ENCODE peak calls at places on chromosomes 3 and 15, in ten cellular contexts. B is brain microvascular endothelial cell, I is coronary artery, O is stomach, V is WERI-Rb-1, X is Panc1, T is prostate gland, Z is endodermal cell, F is AG04449, N is IMR-90. P is an unnamed sample.

GRCh38 chr15:92882697-92883642 is 17.2 kb upstream of the CHD2 start:
- DNase-seq in X (no peak), V (no peak), F (no peak), O (no peak), T (no peak), Z (no peak), N (no peak), I (no peak), B (no peak), P (no peak)

GRCh38 chr3:31485206-31485605 is 47.5 kb upstream of the STT3B start:
- DNase-seq in I (no peak), B (no peak), F (no peak), N (no peak), O (no peak), T (no peak), X (no peak), V (no peak), Z (no peak), P (no peak)

GRCh38 chr15:95988574-95988887 is 342.0 kb upstream of the NR2F2 start:
- DNase-seq in T (no peak), X (no peak), B (peak; percentile 9), N (peak; percentile 50), Z (no peak), O (peak; percentile 59), F (no peak), I (no peak), V (no peak), P (no peak)

GRCh38 chr3:121989943-121990342 is 32.1 kb downstream of the ILDR1 start:
- DNase-seq in B (no peak), X (no peak), V (no peak), Z (peak; percentile 66), T (no peak), N (no peak), I (no peak), O (no peak), F (no peak), P (no peak)

GRCh38 chr15:42349178-42349577 is 10.1 kb upstream of the CAPN3 start:
- DNase-seq in Z (no peak), V (no peak), X (no peak), F (peak; percentile 23), B (peak; percentile 35), N (peak; percentile 65), O (no peak), T (no peak), I (no peak), P (no peak)

GRCh38 chr15:31275331-31276262 is 51.0 kb upstream of the KLF13 start:
- DNase-seq in V (no peak), X (no peak), Z (no peak), F (no peak), B (no peak), O (peak; percentile 25), T (peak; percentile 3), I (peak; percentile 64), N (no peak), P (no peak)

GRCh38 chr3:69770976-69771634 is 31.8 kb downstream of the MITF start:
- DNase-seq in T (no peak), F (no peak), V (no peak), B (no peak), N (peak; percentile 87), I (no peak), Z (no peak), X (peak; percentile 82), O (no peak), P (no peak)

GRCh38 chr3:71064288-71064975 is 519.1 kb downstream of the FOXP1 start:
- DNase-seq in N (peak; percentile 68), I (peak; percentile 87), O (peak; percentile 57), Z (peak; percentile 82), F (no peak), T (peak; percentile 39), B (peak; percentile 41), X (no peak), V (peak; percentile 9), P (no peak)

GRCh38 chr3:176469694-176470205 is 727.5 kb downstream of the TBL1XR1 start:
- DNase-seq in I (no peak), B (peak; percentile 0), X (no peak), F (peak; percentile 9), O (no peak), N (no peak), V (no peak), T (no peak), Z (no peak), P (no peak)

GRCh38 chr15:85748176-85748575 is 46.5 kb downstream of the KLHL25 start:
- DNase-seq in N (no peak), I (peak; percentile 60), B (no peak), F (no peak), O (peak; percentile 17), Z (peak; percentile 32), T (no peak), V (no peak), X (no peak), P (no peak)

GRCh38 chr3:61464785-61465184 is 96.6 kb upstream of the PTPRG start:
- DNase-seq in F (no peak), X (no peak), T (no peak), B (peak; percentile 47), Z (no peak), N (no peak), O (no peak), V (no peak), I (no peak), P (no peak)

GRCh38 chr15:67178569-67179210 is 75.8 kb downstream of the AAGAB start:
- DNase-seq in B (peak; percentile 98), N (peak; percentile 99), T (no peak), X (peak; percentile 81), F (peak; percentile 95), O (no peak), I (peak; percentile 57), V (no peak), Z (no peak), P (no peak)

GRCh38 chr3:170410428-170411029 is 8.1 kb upstream of the CLDN11 start:
- DNase-seq in N (no peak), X (peak; percentile 15), O (no peak), Z (no peak), I (no peak), B (no peak), V (no peak), T (no peak), F (no peak), P (no peak)

GRCh38 chr3:181726351-181727121 is 14.8 kb downstream of the SOX2 start:
- DNase-seq in B (no peak), O (peak; percentile 63), N (no peak), V (peak; percentile 14), I (no peak), F (no peak), X (no peak), T (no peak), Z (peak; percentile 89), P (no peak)

GRCh38 chr3:49397470-49397869 is 14.3 kb downstream of the RHOA start:
- DNase-seq in I (no peak), O (no peak), F (no peak), T (no peak), Z (peak; percentile 63), V (no peak), B (peak; percentile 47), X (no peak), N (no peak), P (no peak)

GRCh38 chr3:49673715-49674490 is at the start of gene APEH:
- DNase-seq in X (peak; percentile 67), Z (peak; percentile 99), F (peak; percentile 78), I (peak; percentile 98), N (peak; percentile 96), V (peak; percentile 99), T (peak; percentile 93), O (peak; percentile 98), B (peak; percentile 96), P (peak; percentile 97)

DNA sequence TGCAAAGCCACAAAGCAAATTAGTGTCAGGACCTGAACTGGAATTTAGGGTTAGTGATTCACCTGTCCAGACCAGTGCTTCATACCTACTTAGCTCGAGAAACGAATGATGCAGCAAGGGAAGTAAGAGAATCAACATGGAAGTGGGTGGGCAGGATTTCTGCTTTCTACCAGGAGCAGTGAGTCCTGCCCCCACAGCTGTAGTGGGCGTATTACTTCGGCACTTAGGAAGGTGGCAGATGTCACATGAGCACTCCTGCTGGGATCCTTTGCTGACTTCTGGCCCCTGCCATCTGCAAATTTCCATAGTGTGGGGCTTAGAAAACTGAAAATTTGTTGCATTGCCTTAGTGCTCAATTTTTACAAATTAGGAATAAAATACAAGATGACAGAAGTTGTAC is 31.2 kb downstream of the RYR3 start:
- DNase-seq in X (no peak), V (peak; percentile 60), N (no peak), I (no peak), O (no peak), B (no peak), F (no peak), Z (peak; percentile 55), T (no peak), P (no peak)
- TF ChIP-seq CTCF in X (no peak), V (no peak), N (no peak), I (no peak), O (no peak), B (no peak), F (no peak), Z (no peak), T (no peak), P (no peak)

GRCh38 chr3:194685050-194685722 is 497 bp upstream of the FAM43A start:
- DNase-seq in N (no peak), I (peak; percentile 64), V (no peak), O (peak; percentile 8), B (no peak), T (no peak), F (no peak), X (no peak), Z (no peak), P (no peak)
- H3K4me3 ChIP-seq in N (peak overlapping the region; percentile 9), I (peak overlapping the region; percentile 87), V (peak overlapping the region; percentile 46), O (peak overlapping the region; percentile 65), B (peak overlapping the region; percentile 77), T (peak overlapping the region; percentile 78), F (peak overlapping the region; percentile 70), X (peak overlapping the region; percentile 72), Z (peak overlapping the region; percentile 83), P (peak overlapping the region; percentile 61)

DNA sequence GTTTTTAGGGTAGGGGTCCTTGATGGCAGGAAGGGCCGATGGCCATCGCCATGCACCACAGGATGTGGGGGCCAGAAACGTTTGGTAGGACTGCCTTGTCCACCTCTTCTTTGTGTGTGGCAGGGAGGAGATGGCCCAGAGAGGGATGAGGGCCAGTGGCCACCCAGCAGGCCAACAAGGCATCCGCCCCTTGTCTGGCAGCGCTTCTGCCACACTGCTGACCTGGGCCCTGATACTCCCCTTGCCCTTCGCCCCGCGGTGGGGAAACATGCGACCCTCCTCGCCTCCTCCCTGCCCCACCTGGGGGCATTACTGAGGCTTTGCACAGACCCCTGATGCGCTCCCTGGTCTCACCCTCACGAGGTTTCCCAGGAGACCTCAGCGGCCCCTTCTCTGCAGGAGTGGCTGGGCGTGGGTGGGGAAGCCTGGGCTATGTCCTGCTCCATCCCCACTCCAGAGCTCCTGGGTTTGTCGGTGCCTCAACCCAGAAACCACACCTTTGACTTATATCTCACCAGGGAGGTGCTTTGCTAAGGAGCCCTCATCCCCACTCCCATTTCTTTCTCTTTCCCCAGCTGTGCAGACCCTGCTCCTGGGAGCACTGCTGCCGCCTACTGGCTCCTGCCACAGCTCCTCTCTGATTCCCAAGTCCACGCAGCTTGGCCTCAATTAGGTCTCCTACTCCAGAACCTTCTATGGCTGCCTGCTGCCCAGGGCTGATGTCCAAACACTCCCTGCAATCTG is 38.7 kb downstream of the FEM1B start:
- DNase-seq in Z (peak; percentile 85), N (no peak), V (peak; percentile 38), B (no peak), F (no peak), X (no peak), T (no peak), I (peak; percentile 53), O (peak; percentile 26), P (no peak)
- TF ChIP-seq CTCF in Z (peak; percentile 80), N (peak; percentile 19), V (peak; percentile 71), B (peak; percentile 73), F (peak; percentile 24), X (peak; percentile 82), T (no peak), I (no peak), O (no peak), P (peak; percentile 53)

GRCh38 chr3:157130138-157130880 is 29.6 kb downstream of the CCNL1 start:
- DNase-seq in N (peak; percentile 64), T (peak; percentile 47), F (no peak), O (peak; percentile 63), Z (peak; percentile 94), B (peak; percentile 66), X (no peak), V (peak; percentile 52), I (no peak), P (no peak)
- H3K4me3 ChIP-seq in N (no peak overlapping the region), T (no peak overlapping the region), F (no peak overlapping the region), O (peak overlapping the region; percentile 1), Z (no peak overlapping the region), B (peak overlapping the region; percentile 12), X (peak overlapping the region; percentile 18), V (no peak overlapping the region), I (peak overlapping the region; percentile 35), P (no peak overlapping the region)